ENCODE peak calls at places on chromosomes 4 and X, in seven cellular contexts. Y is heart left ventricle, H is HCT116, J is uterus, S is IMR-90, W is esophagus muscularis mucosa, E is adrenal gland. C is an unnamed sample.

GRCh38 chr4:123088521-123088920 is 166.1 kb upstream of the NUDT6 start:
- DNase-seq in Y (no peak), H (no peak), J (no peak), S (no peak), W (no peak), E (no peak), C (no peak)

GRCh38 chr4:54063224-54063623 is 1.2 kb downstream of the CHIC2 start:
- DNase-seq in Y (no peak), H (no peak), J (no peak), S (peak; percentile 60), W (no peak), E (no peak), C (no peak)

GRCh38 chr4:184653650-184654049 is 4.1 kb downstream of the PRIMPOL start:
- DNase-seq in Y (no peak), H (no peak), J (no peak), S (peak; percentile 70), W (no peak), E (no peak), C (no peak)

GRCh38 chr4:145887241-145887964 is 51.2 kb downstream of the ZNF827 start:
- DNase-seq in Y (peak; percentile 25), H (no peak), J (peak; percentile 59), S (peak; percentile 75), W (no peak), E (peak; percentile 48), C (peak; percentile 17)

GRCh38 chr4:23455482-23455881 is 434.4 kb downstream of the PPARGC1A start:
- DNase-seq in Y (peak; percentile 33), H (no peak), J (no peak), S (no peak), W (no peak), E (peak; percentile 16), C (no peak)

GRCh38 chrX:151552721-151553120 is 10.8 kb upstream of the PASD1 start:
- DNase-seq in Y (no peak), H (no peak), J (no peak), S (no peak), W (no peak), E (no peak), C (no peak)

GRCh38 chr4:61500883-61501282 is 300.8 kb downstream of the ADGRL3 start:
- DNase-seq in Y (no peak), H (no peak), J (no peak), S (no peak), W (no peak), E (no peak), C (no peak)

GRCh38 chr4:39682133-39682532 is 15.8 kb upstream of the UBE2K start:
- DNase-seq in Y (no peak), H (no peak), J (no peak), S (no peak), W (no peak), E (no peak), C (no peak)

GRCh38 chr4:38160487-38161207 is 200.4 kb downstream of the PTTG2 start:
- DNase-seq in Y (no peak), H (peak; percentile 88), J (peak; percentile 30), S (peak; percentile 99), W (no peak), E (peak; percentile 86), C (no peak)

GRCh38 chr4:139014391-139015268 is 951 bp upstream of the NOCT start:
- DNase-seq in Y (peak; percentile 30), H (peak; percentile 85), J (no peak), S (peak; percentile 94), W (no peak), E (peak; percentile 49), C (no peak)

GRCh38 chr4:101678180-101678579 is 112.3 kb upstream of the BANK1 start:
- DNase-seq in Y (no peak), H (no peak), J (no peak), S (no peak), W (no peak), E (no peak), C (no peak)

GRCh38 chrX:17375631-17376380 is 806 bp downstream of the NHS start:
- DNase-seq in Y (peak; percentile 6), H (no peak), J (peak; percentile 25), S (peak; percentile 22), W (no peak), E (peak; percentile 42), C (no peak)

GRCh38 chr4:48986654-48987164 is 634 bp downstream of the CWH43 start:
- DNase-seq in Y (no peak), H (no peak), J (no peak), S (no peak), W (peak; percentile 70), E (no peak), C (no peak)

GRCh38 chr4:108400309-108400708 is 220.1 kb upstream of the RPL34 start:
- DNase-seq in Y (no peak), H (no peak), J (no peak), S (no peak), W (no peak), E (no peak), C (no peak)

GRCh38 chr4:76365636-76366035 is 55.3 kb downstream of the CCDC158 start:
- DNase-seq in Y (no peak), H (no peak), J (no peak), S (peak; percentile 46), W (no peak), E (no peak), C (no peak)

GRCh38 chrX:24870143-24870542 is 145.6 kb downstream of the ARX start:
- DNase-seq in Y (no peak), H (no peak), J (no peak), S (peak; percentile 67), W (no peak), E (no peak), C (no peak)

GRCh38 chr4:8191136-8191747 is 7.8 kb upstream of the SH3TC1 start:
- DNase-seq in Y (peak; percentile 82), H (peak; percentile 69), J (peak; percentile 32), S (peak; percentile 44), W (peak; percentile 93), E (peak; percentile 85), C (no peak)

GRCh38 chr4:1722551-1723071 is 1.3 kb downstream of the TACC3 start:
- DNase-seq in Y (no peak), H (no peak), J (no peak), S (no peak), W (no peak), E (no peak), C (no peak)

GRCh38 chrX:75603833-75604232 is 81.0 kb upstream of the ZDHHC15 start:
- DNase-seq in Y (no peak), H (no peak), J (no peak), S (peak; percentile 28), W (no peak), E (no peak), C (no peak)

GRCh38 chr4:67204441-67204840 is 340.9 kb downstream of the CENPC start:
- DNase-seq in Y (no peak), H (no peak), J (no peak), S (no peak), W (no peak), E (no peak), C (no peak)

GRCh38 chr4:149997881-149998421 is 80.3 kb upstream of the DCLK2 start:
- DNase-seq in Y (no peak), H (peak; percentile 18), J (no peak), S (peak; percentile 60), W (no peak), E (no peak), C (no peak)

GRCh38 chr4:121938282-121939092 is 13.4 kb downstream of the TRPC3 start:
- DNase-seq in Y (no peak), H (no peak), J (no peak), S (peak; percentile 12), W (peak; percentile 45), E (no peak), C (no peak)
- TF ChIP-seq CTCF in Y (no peak), H (no peak), J (no peak), S (no peak), W (no peak), E (no peak), C (no peak)

GRCh38 chrX:149937881-149938426 is 337 bp downstream of the EOLA2 start:
- DNase-seq in Y (no peak), H (no peak), J (no peak), S (peak; percentile 0), W (no peak), E (peak; percentile 39), C (no peak)
- TF ChIP-seq POLR2A in Y (no peak), H (no peak), J (no peak), S (peak; percentile 89), W (peak; percentile 7), E (no peak), C (no peak)

GRCh38 chrX:70498129-70498528 is 53.5 kb downstream of the DLG3 start:
- DNase-seq in Y (no peak), H (no peak), J (no peak), S (no peak), W (no peak), E (no peak), C (no peak)

GRCh38 chrX:70497026-70497425 is 52.4 kb downstream of the DLG3 start:
- DNase-seq in Y (no peak), H (no peak), J (no peak), S (no peak), W (no peak), E (no peak), C (no peak)

GRCh38 chrX:70494441-70494840 is 49.8 kb downstream of the DLG3 start:
- DNase-seq in Y (no peak), H (no peak), J (no peak), S (peak; percentile 20), W (no peak), E (no peak), C (no peak)

GRCh38 chrX:70500826-70501225 is 56.2 kb downstream of the DLG3 start:
- DNase-seq in Y (no peak), H (no peak), J (no peak), S (no peak), W (no peak), E (no peak), C (no peak)

DNA sequence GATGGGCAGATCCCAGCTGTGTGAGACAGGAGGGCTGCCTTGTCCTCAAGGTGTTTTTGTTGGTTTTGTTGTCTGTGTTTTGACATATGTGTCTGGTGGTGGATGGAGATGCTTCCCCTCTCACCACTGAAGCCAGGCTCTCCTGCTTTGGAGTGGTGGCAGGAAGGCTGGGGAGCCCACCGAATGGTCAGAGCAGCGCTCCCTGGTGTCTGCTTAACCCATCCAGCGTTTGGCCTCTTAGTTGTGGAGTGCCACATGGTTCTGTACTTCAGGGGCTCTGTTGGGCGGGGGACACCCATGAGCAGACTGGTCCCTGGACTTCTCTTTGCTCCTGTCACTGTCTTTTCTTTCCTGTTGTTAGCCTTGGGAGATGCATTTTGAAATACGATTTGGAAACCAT is 51.9 kb downstream of the DLG3 start:
- DNase-seq in Y (no peak), H (no peak), J (no peak), S (no peak), W (no peak), E (no peak), C (no peak)
- TF ChIP-seq CTCF in Y (no peak), H (no peak), J (no peak), S (no peak), W (no peak), E (no peak), C (no peak)

GRCh38 chr4:158673633-158674032 is 1.5 kb downstream of the ETFDH start:
- DNase-seq in Y (no peak), H (no peak), J (no peak), S (no peak), W (no peak), E (no peak), C (no peak)

GRCh38 chr4:158671665-158671914 is at the start of gene C4orf46:
- DNase-seq in Y (no peak), H (no peak), J (no peak), S (no peak), W (peak; percentile 92), E (no peak), C (no peak)

GRCh38 chr4:158669310-158669709 is 2.4 kb downstream of the C4orf46 start:
- DNase-seq in Y (no peak), H (no peak), J (no peak), S (no peak), W (no peak), E (no peak), C (no peak)

GRCh38 chr4:158670975-158671664 is 567 bp downstream of the C4orf46 start:
- DNase-seq in Y (peak; percentile 77), H (peak; percentile 33), J (peak; percentile 40), S (peak; percentile 76), W (no peak), E (peak; percentile 85), C (peak; percentile 31)

GRCh38 chr4:158671915-158672806 is at the start of gene ETFDH:
- DNase-seq in Y (peak; percentile 99), H (peak; percentile 99), J (peak; percentile 99), S (peak; percentile 99), W (peak; percentile 100), E (peak; percentile 100), C (peak; percentile 97)
- TF ChIP-seq POLR2A in Y (no peak), H (peak; percentile 2), J (peak; percentile 90), S (no peak), W (peak; percentile 33), E (peak; percentile 95), C (peak; percentile 91)

C was measured in prostate gland.